ENCODE peak calls at places on chromosomes 2 and 18, in five cellular contexts. H is activated T-helper 1 cell treated with anti-CD3 and anti-CD28 coated beads, Interleukin-12 subunit alpha, Interleukin-12 subunit beta, Interleukin-2, Interleukin-4 antibody, amounts not matched to agents 30 ng/mL and 10 ng/mL and 1 ng/mL, durations not matched to agents 14 hours and 24 hours and 36 hours; E is WERI-Rb-1; D is T1000; F is NCI-H146. J is an unnamed sample.

GRCh38 chr2:160043265-160043664 is 19.1 kb downstream of the PLA2R1 start:
- DNase-seq in H (no peak), E (no peak), F (no peak), D (no peak), J (no peak)

GRCh38 chr18:7202119-7202680 is 28.7 kb upstream of the LRRC30 start:
- DNase-seq in H (no peak), E (no peak), D (no peak), F (no peak), J (no peak)

GRCh38 chr18:61917870-61918269 is 25.1 kb upstream of the RNF152 start:
- DNase-seq in D (no peak), H (no peak), E (no peak), F (no peak), J (no peak)

GRCh38 chr2:5368263-5368662 is 323.9 kb upstream of the SOX11 start:
- DNase-seq in D (no peak), E (no peak), H (no peak), F (peak; percentile 31), J (no peak)

GRCh38 chr18:37435150-37435872 is 130.3 kb downstream of the CELF4 start:
- DNase-seq in D (no peak), F (no peak), E (no peak), H (no peak), J (no peak)

GRCh38 chr2:156110890-156111289 is 221.6 kb downstream of the NR4A2 start:
- DNase-seq in H (no peak), F (peak; percentile 16), D (no peak), E (peak; percentile 14), J (peak; percentile 35)

GRCh38 chr2:241534701-241535375 is 23.7 kb upstream of the BOK start:
- DNase-seq in E (no peak), D (no peak), F (no peak), H (no peak), J (no peak)

GRCh38 chr18:45386256-45386655 is 229.0 kb upstream of the SLC14A2 start:
- DNase-seq in H (no peak), E (peak; percentile 41), F (peak; percentile 77), D (no peak), J (peak; percentile 14)

GRCh38 chr2:150232321-150232720 is 255.1 kb downstream of the RND3 start:
- DNase-seq in E (no peak), H (no peak), D (no peak), F (no peak), J (no peak)

GRCh38 chr2:43758738-43759137 is 15.1 kb upstream of the DYNC2LI1 start:
- DNase-seq in D (no peak), E (no peak), H (no peak), F (no peak), J (no peak)

GRCh38 chr2:120312861-120313694 is 32.9 kb upstream of the INHBB start:
- DNase-seq in F (peak; percentile 72), H (peak; percentile 64), D (peak; percentile 62), E (peak; percentile 83), J (peak; percentile 82)

GRCh38 chr2:208183526-208183925 is 6.3 kb downstream of the C2orf80 start:
- DNase-seq in F (no peak), D (no peak), H (no peak), E (no peak), J (no peak)

GRCh38 chr2:85551698-85552678 is 9.3 kb downstream of the GGCX start:
- DNase-seq in H (peak; percentile 80), F (peak; percentile 68), E (peak; percentile 87), D (peak; percentile 50), J (peak; percentile 72)

GRCh38 chr2:41994177-41994576 is 53.6 kb upstream of the PKDCC start:
- DNase-seq in E (no peak), D (no peak), F (no peak), H (no peak), J (no peak)

GRCh38 chr2:57947398-57947797 is 99.2 kb upstream of the VRK2 start:
- DNase-seq in F (peak; percentile 42), H (no peak), E (no peak), D (no peak), J (no peak)

GRCh38 chr2:119389615-119390306 is 23.0 kb downstream of the DBI start:
- DNase-seq in H (no peak), D (no peak), E (no peak), F (no peak), J (no peak)

GRCh38 chr2:120109186-120110061 is 96.5 kb downstream of the EPB41L5 start:
- DNase-seq in E (peak; percentile 8), F (peak; percentile 40), D (no peak), H (peak; percentile 13), J (peak; percentile 41)

GRCh38 chr18:48952287-48953095 is 1.7 kb upstream of the SMAD7 start:
- DNase-seq in H (peak; percentile 39), F (peak; percentile 96), E (peak; percentile 85), D (peak; percentile 60), J (peak; percentile 71)

GRCh38 chr18:25332002-25332401 is 20.0 kb downstream of the ZNF521 start:
- DNase-seq in E (no peak), F (no peak), D (no peak), H (no peak), J (no peak)

GRCh38 chr2:25159947-25160346 is 8.4 kb downstream of the POMC start:
- DNase-seq in F (peak; percentile 26), D (no peak), E (peak; percentile 69), H (no peak), J (no peak)

GRCh38 chr2:49914281-49914680 is 760.0 kb upstream of the FSHR start:
- DNase-seq in D (peak; percentile 44), E (no peak), F (peak; percentile 23), H (no peak), J (no peak)

GRCh38 chr2:165406053-165406628 is 63.4 kb upstream of the CSRNP3 start:
- DNase-seq in D (no peak), E (peak; percentile 50), F (peak; percentile 43), H (no peak), J (no peak)

GRCh38 chr2:112938904-112939303 is 27.9 kb downstream of the IL37 start:
- DNase-seq in D (no peak), F (no peak), H (no peak), E (no peak), J (no peak)